ENCODE peak calls at places on chromosomes 16 and 17, in six cellular contexts. One of them, this sample, is unnamed.

GRCh38 chr17:71057448-71057847 is 888.1 kb downstream of the KCNJ2 start:
- DNase-seq in lower lobe of right lung: no peak
- DNase-seq in A549: no peak
- DNase-seq in PC-3: no peak
- DNase-seq in breast epithelium: no peak
- DNase-seq in pancreas: no peak
- DNase-seq in this sample: no peak

GRCh38 chr17:73646409-73647305 is 2.4 kb upstream of the SDK2 start:
- DNase-seq in lower lobe of right lung: no peak
- DNase-seq in A549: peak; percentile 54
- DNase-seq in PC-3: no peak
- DNase-seq in breast epithelium: no peak
- DNase-seq in pancreas: no peak
- DNase-seq in this sample: no peak

GRCh38 chr17:61387511-61388305 is 11.9 kb upstream of the TBX2 start:
- DNase-seq in lower lobe of right lung: peak; percentile 22
- DNase-seq in A549: no peak
- DNase-seq in PC-3: no peak
- DNase-seq in breast epithelium: no peak
- DNase-seq in pancreas: no peak
- DNase-seq in this sample: no peak

GRCh38 chr16:81938331-81939163 is 72.7 kb downstream of the SDR42E1 start:
- DNase-seq in lower lobe of right lung: no peak
- DNase-seq in A549: no peak
- DNase-seq in PC-3: no peak
- DNase-seq in breast epithelium: no peak
- DNase-seq in pancreas: no peak
- DNase-seq in this sample: no peak

GRCh38 chr17:158379-158778 is 21.0 kb downstream of the SCGB1C2 start:
- DNase-seq in lower lobe of right lung: no peak
- DNase-seq in A549: no peak
- DNase-seq in PC-3: no peak
- DNase-seq in breast epithelium: no peak
- DNase-seq in pancreas: no peak
- DNase-seq in this sample: no peak

GRCh38 chr17:48915459-48916282 is 7.5 kb downstream of the UBE2Z start:
- DNase-seq in lower lobe of right lung: no peak
- DNase-seq in A549: peak; percentile 62
- DNase-seq in PC-3: peak; percentile 66
- DNase-seq in breast epithelium: no peak
- DNase-seq in pancreas: no peak
- DNase-seq in this sample: peak; percentile 86

GRCh38 chr17:39270923-39271322 is 45.2 kb upstream of the STAC2 start:
- DNase-seq in lower lobe of right lung: no peak
- DNase-seq in A549: no peak
- DNase-seq in PC-3: peak; percentile 22
- DNase-seq in breast epithelium: no peak
- DNase-seq in pancreas: no peak
- DNase-seq in this sample: no peak

GRCh38 chr16:4376126-4376819 is 4.6 kb downstream of the VASN start:
- DNase-seq in lower lobe of right lung: peak; percentile 92
- DNase-seq in A549: no peak
- DNase-seq in PC-3: peak; percentile 60
- DNase-seq in breast epithelium: peak; percentile 71
- DNase-seq in pancreas: peak; percentile 90
- DNase-seq in this sample: no peak

GRCh38 chr16:79843145-79843544 is 242.6 kb upstream of the MAF start:
- DNase-seq in lower lobe of right lung: no peak
- DNase-seq in A549: no peak
- DNase-seq in PC-3: no peak
- DNase-seq in breast epithelium: no peak
- DNase-seq in pancreas: no peak
- DNase-seq in this sample: no peak

GRCh38 chr17:40452074-40452787 is 9.0 kb downstream of the IGFBP4 start:
- DNase-seq in lower lobe of right lung: no peak
- DNase-seq in A549: no peak
- DNase-seq in PC-3: no peak
- DNase-seq in breast epithelium: no peak
- DNase-seq in pancreas: no peak
- DNase-seq in this sample: no peak

GRCh38 chr16:3183445-3184139 is 4.4 kb upstream of the OR1F1 start:
- DNase-seq in lower lobe of right lung: no peak
- DNase-seq in A549: no peak
- DNase-seq in PC-3: no peak
- DNase-seq in breast epithelium: no peak
- DNase-seq in pancreas: no peak
- DNase-seq in this sample: no peak

GRCh38 chr17:36602924-36603384 is 1.6 kb downstream of the MRM1 start:
- DNase-seq in lower lobe of right lung: peak; percentile 58
- DNase-seq in A549: peak; percentile 78
- DNase-seq in PC-3: peak; percentile 72
- DNase-seq in breast epithelium: peak; percentile 49
- DNase-seq in pancreas: no peak
- DNase-seq in this sample: no peak

GRCh38 chr16:88651276-88651988 is 579 bp upstream of the CYBA start:
- DNase-seq in lower lobe of right lung: peak; percentile 74
- DNase-seq in A549: no peak
- DNase-seq in PC-3: no peak
- DNase-seq in breast epithelium: no peak
- DNase-seq in pancreas: peak; percentile 63
- DNase-seq in this sample: no peak

GRCh38 chr16:47461598-47462266 is 601 bp downstream of the PHKB start:
- DNase-seq in lower lobe of right lung: no peak
- DNase-seq in A549: peak; percentile 53
- DNase-seq in PC-3: peak; percentile 67
- DNase-seq in breast epithelium: no peak
- DNase-seq in pancreas: no peak
- DNase-seq in this sample: no peak

GRCh38 chr17:76378548-76379274 is 5.7 kb upstream of the SPHK1 start:
- DNase-seq in lower lobe of right lung: no peak
- DNase-seq in A549: no peak
- DNase-seq in PC-3: no peak
- DNase-seq in breast epithelium: no peak
- DNase-seq in pancreas: no peak
- DNase-seq in this sample: peak; percentile 20

GRCh38 chr16:86430814-86431213 is 79.5 kb upstream of the FOXF1 start:
- DNase-seq in lower lobe of right lung: no peak
- DNase-seq in A549: no peak
- DNase-seq in PC-3: no peak
- DNase-seq in breast epithelium: no peak
- DNase-seq in pancreas: no peak
- DNase-seq in this sample: no peak

GRCh38 chr16:14308357-14308723 is 237.2 kb downstream of the MRTFB start:
- DNase-seq in lower lobe of right lung: no peak
- DNase-seq in A549: no peak
- DNase-seq in PC-3: no peak
- DNase-seq in breast epithelium: no peak
- DNase-seq in pancreas: no peak
- DNase-seq in this sample: no peak

GRCh38 chr16:14309906-14310305 is 238.8 kb downstream of the MRTFB start:
- DNase-seq in lower lobe of right lung: no peak
- DNase-seq in A549: peak; percentile 74
- DNase-seq in PC-3: peak; percentile 68
- DNase-seq in breast epithelium: no peak
- DNase-seq in pancreas: no peak
- DNase-seq in this sample: no peak

GRCh38 chr16:14309001-14309886 is 238.1 kb downstream of the MRTFB start:
- DNase-seq in lower lobe of right lung: no peak
- DNase-seq in A549: no peak
- DNase-seq in PC-3: peak; percentile 85
- DNase-seq in breast epithelium: peak; percentile 76
- DNase-seq in pancreas: peak; percentile 81
- DNase-seq in this sample: no peak

GRCh38 chr16:14307623-14308356 is 236.7 kb downstream of the MRTFB start:
- DNase-seq in lower lobe of right lung: no peak
- DNase-seq in A549: no peak
- DNase-seq in PC-3: no peak
- DNase-seq in breast epithelium: no peak
- DNase-seq in pancreas: peak; percentile 71
- DNase-seq in this sample: no peak

DNA sequence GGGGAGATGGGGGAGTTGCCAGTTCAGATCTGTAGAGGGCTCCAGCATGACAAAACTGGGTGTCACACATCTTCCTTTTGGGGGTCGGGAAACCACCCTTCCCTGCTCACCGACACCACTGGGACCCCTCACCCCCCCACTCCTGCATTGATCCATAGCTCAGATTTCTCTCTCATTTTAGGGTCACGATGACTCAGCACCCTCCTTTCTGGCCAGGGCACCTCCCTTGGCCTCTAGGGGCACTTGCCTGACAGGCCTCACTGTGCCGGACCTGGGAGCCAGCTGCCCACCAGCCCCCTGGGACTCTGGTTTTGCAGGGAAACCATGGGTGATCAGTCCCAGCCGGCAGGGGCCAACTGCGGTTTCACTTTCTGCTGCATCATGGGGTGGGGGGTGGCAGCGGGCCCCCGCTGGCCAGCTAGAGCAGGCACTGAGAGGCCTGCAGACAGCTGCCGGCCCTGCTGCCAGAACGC is 239.4 kb downstream of the MRTFB start:
- DNase-seq in lower lobe of right lung: no peak
- DNase-seq in A549: peak; percentile 56
- DNase-seq in PC-3: no peak
- DNase-seq in breast epithelium: no peak
- DNase-seq in pancreas: no peak
- DNase-seq in this sample: no peak
- H3K27ac ChIP-seq in lower lobe of right lung: no peak overlapping the region
- H3K27ac ChIP-seq in A549: peak overlapping the region; percentile 100
- H3K27ac ChIP-seq in PC-3: peak overlapping the region; percentile 87
- H3K27ac ChIP-seq in breast epithelium: peak overlapping the region; percentile 67
- H3K27ac ChIP-seq in pancreas: peak overlapping the region; percentile 79
- H3K27ac ChIP-seq in this sample: peak overlapping the region; percentile 71

DNA sequence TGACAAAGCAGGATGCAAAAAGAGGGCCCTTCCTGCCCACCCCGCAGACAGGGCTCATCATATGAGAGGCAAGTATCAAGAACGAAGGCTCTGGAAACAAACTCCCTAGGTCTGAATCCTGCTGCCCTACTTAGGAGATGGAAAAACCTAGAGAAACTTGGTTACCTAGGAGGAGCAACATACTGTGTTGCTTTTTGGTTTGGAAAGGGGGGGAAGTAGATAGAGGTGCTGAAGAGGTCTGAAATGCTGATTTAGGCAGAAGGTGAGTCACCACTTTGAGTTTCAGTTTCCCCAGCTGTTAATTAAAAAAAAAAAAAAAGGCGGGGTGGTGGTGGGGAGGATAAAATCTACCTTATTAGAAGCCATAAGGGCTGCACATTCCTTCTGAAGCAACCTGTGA is 1.5 kb downstream of the N4BP1 start:
- DNase-seq in lower lobe of right lung: no peak
- DNase-seq in A549: no peak
- DNase-seq in PC-3: peak; percentile 9
- DNase-seq in breast epithelium: no peak
- DNase-seq in pancreas: no peak
- DNase-seq in this sample: no peak
- H3K4me1 ChIP-seq in lower lobe of right lung: peaks cover 82% of the 10 kb centered on the region
- H3K4me1 ChIP-seq in A549: peaks cover 42% of the 10 kb centered on the region
- H3K4me1 ChIP-seq in PC-3: peaks cover 28% of the 10 kb centered on the region
- H3K4me1 ChIP-seq in breast epithelium: peaks cover 33% of the 10 kb centered on the region
- H3K4me1 ChIP-seq in pancreas: peaks cover 23% of the 10 kb centered on the region
- H3K4me1 ChIP-seq in this sample: peaks cover 51% of the 10 kb centered on the region

DNA sequence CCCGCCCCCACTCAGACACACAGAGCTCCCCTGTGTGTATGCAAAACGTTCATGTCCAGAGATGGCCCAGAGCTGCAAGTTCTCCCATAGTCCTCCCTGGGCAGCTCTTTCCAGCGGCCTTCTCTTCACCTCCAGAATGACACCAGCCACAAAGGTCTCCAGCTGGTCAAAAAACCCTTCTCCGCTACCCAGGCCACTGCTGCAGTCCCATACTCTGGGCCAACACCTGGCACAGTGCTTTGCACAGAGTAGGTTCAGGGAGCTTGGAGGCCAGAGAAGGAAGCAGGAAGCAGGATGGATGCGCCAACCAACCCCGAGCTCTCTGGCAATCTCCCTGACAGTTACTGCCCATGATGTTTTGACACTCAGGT is 1.1 kb upstream of the STAT5B start:
- DNase-seq in lower lobe of right lung: no peak
- DNase-seq in A549: no peak
- DNase-seq in PC-3: no peak
- DNase-seq in breast epithelium: no peak
- DNase-seq in pancreas: no peak
- DNase-seq in this sample: no peak
- H3K27ac ChIP-seq in lower lobe of right lung: peak overlapping the region; percentile 90
- H3K27ac ChIP-seq in A549: peak overlapping the region; percentile 96
- H3K27ac ChIP-seq in PC-3: no peak overlapping the region
- H3K27ac ChIP-seq in breast epithelium: peak overlapping the region; percentile 91
- H3K27ac ChIP-seq in pancreas: peak overlapping the region; percentile 93
- H3K27ac ChIP-seq in this sample: no peak overlapping the region

DNA sequence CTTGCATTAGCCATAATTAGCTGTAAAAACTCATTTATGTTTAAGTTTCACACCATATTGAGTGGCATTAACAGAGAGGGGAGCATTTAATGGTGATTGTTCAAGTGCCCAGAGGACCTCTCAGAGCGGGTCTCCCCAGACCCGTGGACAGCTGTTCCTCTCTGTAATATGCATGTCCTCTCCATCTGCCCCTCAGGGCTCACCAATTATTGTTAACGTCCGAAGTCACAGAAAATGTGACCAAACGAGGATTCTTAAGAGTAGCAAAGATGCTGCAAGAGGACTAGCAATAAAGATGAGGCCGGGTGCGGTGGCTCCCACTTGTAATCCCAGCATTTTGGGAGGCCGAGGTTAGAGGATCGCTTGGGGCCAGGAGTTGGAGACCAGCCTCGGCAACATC is 130.2 kb downstream of the CPPED1 start:
- DNase-seq in lower lobe of right lung: no peak
- DNase-seq in A549: no peak
- DNase-seq in PC-3: no peak
- DNase-seq in breast epithelium: no peak
- DNase-seq in pancreas: no peak
- DNase-seq in this sample: no peak
- H3K4me1 ChIP-seq in lower lobe of right lung: no peaks in the 10 kb centered on the region
- H3K4me1 ChIP-seq in A549: peaks cover 10% of the 10 kb centered on the region
- H3K4me1 ChIP-seq in PC-3: no peaks in the 10 kb centered on the region
- H3K4me1 ChIP-seq in breast epithelium: no peaks in the 10 kb centered on the region
- H3K4me1 ChIP-seq in pancreas: no peaks in the 10 kb centered on the region
- H3K4me1 ChIP-seq in this sample: no peaks in the 10 kb centered on the region